ENCODE peak calls at places on chromosome 17, in seven cellular contexts. One of them, this sample, is unnamed.

GRCh38 chr17:47095268-47095667 is 93.8 kb downstream of the CDC27 start:
- DNase-seq in tibial nerve: no peak
- DNase-seq in A549: no peak
- DNase-seq in esophagus muscularis mucosa: no peak
- DNase-seq in H1: no peak
- DNase-seq in ovary: no peak
- DNase-seq in stomach: no peak
- DNase-seq in this sample: no peak

GRCh38 chr17:51119415-51120356 is 982 bp downstream of the SPAG9 start:
- DNase-seq in tibial nerve: peak
- DNase-seq in A549: peak
- DNase-seq in esophagus muscularis mucosa: peak
- DNase-seq in H1: peak
- DNase-seq in ovary: peak
- DNase-seq in stomach: peak
- DNase-seq in this sample: peak

GRCh38 chr17:9020096-9020823 is 1.1 kb upstream of the NTN1 start:
- DNase-seq in tibial nerve: no peak
- DNase-seq in A549: no peak
- DNase-seq in esophagus muscularis mucosa: no peak
- DNase-seq in H1: no peak
- DNase-seq in ovary: no peak
- DNase-seq in stomach: no peak
- DNase-seq in this sample: no peak

GRCh38 chr17:36859003-36859300 is 78.3 kb upstream of the LHX1 start:
- DNase-seq in tibial nerve: no peak
- DNase-seq in A549: no peak
- DNase-seq in esophagus muscularis mucosa: no peak
- DNase-seq in H1: no peak
- DNase-seq in ovary: no peak
- DNase-seq in stomach: no peak
- DNase-seq in this sample: no peak

GRCh38 chr17:70099884-70100283 is 24.9 kb downstream of the KCNJ16 start:
- DNase-seq in tibial nerve: no peak
- DNase-seq in A549: no peak
- DNase-seq in esophagus muscularis mucosa: no peak
- DNase-seq in H1: no peak
- DNase-seq in ovary: no peak
- DNase-seq in stomach: no peak
- DNase-seq in this sample: no peak

GRCh38 chr17:27241346-27241946 is 52.5 kb upstream of the WSB1 start:
- DNase-seq in tibial nerve: no peak
- DNase-seq in A549: peak
- DNase-seq in esophagus muscularis mucosa: peak
- DNase-seq in H1: no peak
- DNase-seq in ovary: no peak
- DNase-seq in stomach: no peak
- DNase-seq in this sample: no peak

GRCh38 chr17:79534111-79534510 is 76.7 kb downstream of the RBFOX3 start:
- DNase-seq in tibial nerve: no peak
- DNase-seq in A549: no peak
- DNase-seq in esophagus muscularis mucosa: no peak
- DNase-seq in H1: no peak
- DNase-seq in ovary: no peak
- DNase-seq in stomach: no peak
- DNase-seq in this sample: no peak

GRCh38 chr17:65742433-65743312 is 181.2 kb upstream of the AXIN2 start:
- DNase-seq in tibial nerve: no peak
- DNase-seq in A549: peak
- DNase-seq in esophagus muscularis mucosa: no peak
- DNase-seq in H1: no peak
- DNase-seq in ovary: no peak
- DNase-seq in stomach: no peak
- DNase-seq in this sample: no peak

GRCh38 chr17:4833941-4834501 is 881 bp downstream of the MINK1 start:
- DNase-seq in tibial nerve: peak
- DNase-seq in A549: peak
- DNase-seq in esophagus muscularis mucosa: no peak
- DNase-seq in H1: no peak
- DNase-seq in ovary: peak
- DNase-seq in stomach: no peak
- DNase-seq in this sample: no peak

GRCh38 chr17:62626719-62627218 is 701 bp upstream of the MRC2 start:
- DNase-seq in tibial nerve: peak
- DNase-seq in A549: peak
- DNase-seq in esophagus muscularis mucosa: no peak
- DNase-seq in H1: no peak
- DNase-seq in ovary: peak
- DNase-seq in stomach: no peak
- DNase-seq in this sample: no peak

GRCh38 chr17:83053779-83054451 is 25.5 kb upstream of the METRNL start:
- DNase-seq in tibial nerve: peak
- DNase-seq in A549: no peak
- DNase-seq in esophagus muscularis mucosa: no peak
- DNase-seq in H1: peak
- DNase-seq in ovary: no peak
- DNase-seq in stomach: peak
- DNase-seq in this sample: no peak

GRCh38 chr17:51764387-51764971 is 394.0 kb downstream of the CA10 start:
- DNase-seq in tibial nerve: peak
- DNase-seq in A549: peak
- DNase-seq in esophagus muscularis mucosa: no peak
- DNase-seq in H1: peak
- DNase-seq in ovary: peak
- DNase-seq in stomach: peak
- DNase-seq in this sample: no peak

GRCh38 chr17:64403881-64404460 is 13.3 kb upstream of the PECAM1 start:
- DNase-seq in tibial nerve: no peak
- DNase-seq in A549: no peak
- DNase-seq in esophagus muscularis mucosa: no peak
- DNase-seq in H1: no peak
- DNase-seq in ovary: no peak
- DNase-seq in stomach: no peak
- DNase-seq in this sample: no peak

GRCh38 chr17:76528528-76529223 is 8.8 kb downstream of the CYGB start:
- DNase-seq in tibial nerve: no peak
- DNase-seq in A549: no peak
- DNase-seq in esophagus muscularis mucosa: no peak
- DNase-seq in H1: no peak
- DNase-seq in ovary: peak
- DNase-seq in stomach: no peak
- DNase-seq in this sample: no peak

GRCh38 chr17:72299092-72299491 is 178.3 kb downstream of the SOX9 start:
- DNase-seq in tibial nerve: no peak
- DNase-seq in A549: no peak
- DNase-seq in esophagus muscularis mucosa: no peak
- DNase-seq in H1: no peak
- DNase-seq in ovary: no peak
- DNase-seq in stomach: no peak
- DNase-seq in this sample: no peak

GRCh38 chr17:36921131-36921851 is 16.0 kb upstream of the LHX1 start:
- DNase-seq in tibial nerve: no peak
- DNase-seq in A549: peak
- DNase-seq in esophagus muscularis mucosa: no peak
- DNase-seq in H1: peak
- DNase-seq in ovary: no peak
- DNase-seq in stomach: peak
- DNase-seq in this sample: no peak

GRCh38 chr17:43319293-43320124 is 79.3 kb upstream of the ARL4D start:
- DNase-seq in tibial nerve: no peak
- DNase-seq in A549: no peak
- DNase-seq in esophagus muscularis mucosa: no peak
- DNase-seq in H1: no peak
- DNase-seq in ovary: no peak
- DNase-seq in stomach: no peak
- DNase-seq in this sample: no peak

GRCh38 chr17:20291853-20292252 is 175.5 kb downstream of the LGALS9B start:
- DNase-seq in tibial nerve: no peak
- DNase-seq in A549: no peak
- DNase-seq in esophagus muscularis mucosa: no peak
- DNase-seq in H1: no peak
- DNase-seq in ovary: no peak
- DNase-seq in stomach: no peak
- DNase-seq in this sample: no peak

GRCh38 chr17:46935658-46936266 is 12.8 kb downstream of the GOSR2 start:
- DNase-seq in tibial nerve: no peak
- DNase-seq in A549: no peak
- DNase-seq in esophagus muscularis mucosa: no peak
- DNase-seq in H1: no peak
- DNase-seq in ovary: no peak
- DNase-seq in stomach: peak
- DNase-seq in this sample: no peak

GRCh38 chr17:80263253-80264047 is 2.8 kb downstream of the RNF213 start:
- DNase-seq in tibial nerve: peak
- DNase-seq in A549: peak
- DNase-seq in esophagus muscularis mucosa: peak
- DNase-seq in H1: peak
- DNase-seq in ovary: peak
- DNase-seq in stomach: peak
- DNase-seq in this sample: peak

GRCh38 chr17:57406131-57406980 is 150.0 kb downstream of the MSI2 start:
- DNase-seq in tibial nerve: no peak
- DNase-seq in A549: no peak
- DNase-seq in esophagus muscularis mucosa: no peak
- DNase-seq in H1: no peak
- DNase-seq in ovary: peak
- DNase-seq in stomach: no peak
- DNase-seq in this sample: no peak

GRCh38 chr17:8109669-8110455 is 8.5 kb downstream of the ALOXE3 start:
- DNase-seq in tibial nerve: peak
- DNase-seq in A549: peak
- DNase-seq in esophagus muscularis mucosa: no peak
- DNase-seq in H1: peak
- DNase-seq in ovary: peak
- DNase-seq in stomach: peak
- DNase-seq in this sample: no peak

GRCh38 chr17:19368119-19368660 is 5.7 kb upstream of the B9D1 start:
- DNase-seq in tibial nerve: no peak
- DNase-seq in A549: no peak
- DNase-seq in esophagus muscularis mucosa: no peak
- DNase-seq in H1: no peak
- DNase-seq in ovary: no peak
- DNase-seq in stomach: no peak
- DNase-seq in this sample: no peak

GRCh38 chr17:2366747-2367494 is 29.6 kb downstream of the SGSM2 start:
- DNase-seq in tibial nerve: no peak
- DNase-seq in A549: peak
- DNase-seq in esophagus muscularis mucosa: no peak
- DNase-seq in H1: peak
- DNase-seq in ovary: no peak
- DNase-seq in stomach: no peak
- DNase-seq in this sample: no peak

GRCh38 chr17:47945529-47946508 is 4.4 kb downstream of the PNPO start:
- DNase-seq in tibial nerve: no peak
- DNase-seq in A549: no peak
- DNase-seq in esophagus muscularis mucosa: no peak
- DNase-seq in H1: no peak
- DNase-seq in ovary: no peak
- DNase-seq in stomach: peak
- DNase-seq in this sample: no peak

GRCh38 chr17:72494576-72494975 is 373.8 kb downstream of the SOX9 start:
- DNase-seq in tibial nerve: no peak
- DNase-seq in A549: no peak
- DNase-seq in esophagus muscularis mucosa: no peak
- DNase-seq in H1: no peak
- DNase-seq in ovary: no peak
- DNase-seq in stomach: no peak
- DNase-seq in this sample: no peak

GRCh38 chr17:42311240-42312034 is 23.1 kb downstream of the STAT5A start:
- DNase-seq in tibial nerve: peak
- DNase-seq in A549: no peak
- DNase-seq in esophagus muscularis mucosa: no peak
- DNase-seq in H1: no peak
- DNase-seq in ovary: peak
- DNase-seq in stomach: peak
- DNase-seq in this sample: peak

GRCh38 chr17:48649741-48650140 is 23.6 kb upstream of the HOXB9 start:
- DNase-seq in tibial nerve: no peak
- DNase-seq in A549: no peak
- DNase-seq in esophagus muscularis mucosa: no peak
- DNase-seq in H1: no peak
- DNase-seq in ovary: no peak
- DNase-seq in stomach: no peak
- DNase-seq in this sample: no peak

GRCh38 chr17:47996201-47996600 is 25.3 kb downstream of the CDK5RAP3 start:
- DNase-seq in tibial nerve: no peak
- DNase-seq in A549: no peak
- DNase-seq in esophagus muscularis mucosa: no peak
- DNase-seq in H1: no peak
- DNase-seq in ovary: no peak
- DNase-seq in stomach: no peak
- DNase-seq in this sample: no peak

GRCh38 chr17:41013606-41014005 is 4.7 kb upstream of the KRTAP3-1 start:
- DNase-seq in tibial nerve: no peak
- DNase-seq in A549: no peak
- DNase-seq in esophagus muscularis mucosa: no peak
- DNase-seq in H1: no peak
- DNase-seq in ovary: no peak
- DNase-seq in stomach: no peak
- DNase-seq in this sample: no peak

GRCh38 chr17:75511270-75511609 is 4.1 kb downstream of the CASKIN2 start:
- DNase-seq in tibial nerve: no peak
- DNase-seq in A549: no peak
- DNase-seq in esophagus muscularis mucosa: no peak
- DNase-seq in H1: no peak
- DNase-seq in ovary: no peak
- DNase-seq in stomach: no peak
- DNase-seq in this sample: no peak
- H3K27ac ChIP-seq in tibial nerve: peak
- H3K27ac ChIP-seq in A549: no peak
- H3K27ac ChIP-seq in esophagus muscularis mucosa: peak
- H3K27ac ChIP-seq in H1: no peak
- H3K27ac ChIP-seq in ovary: no peak
- H3K27ac ChIP-seq in stomach: peak
- H3K27ac ChIP-seq in this sample: no peak

GRCh38 chr17:58703137-58703846 is 10.9 kb downstream of the RAD51C start:
- DNase-seq in tibial nerve: no peak
- DNase-seq in A549: no peak
- DNase-seq in esophagus muscularis mucosa: no peak
- DNase-seq in H1: no peak
- DNase-seq in ovary: no peak
- DNase-seq in stomach: no peak
- DNase-seq in this sample: no peak
- TF ChIP-seq POLR2A in tibial nerve: no peak
- TF ChIP-seq POLR2A in A549: no peak
- TF ChIP-seq POLR2A in esophagus muscularis mucosa: no peak
- TF ChIP-seq POLR2A in H1: no peak
- TF ChIP-seq POLR2A in ovary: no peak
- TF ChIP-seq POLR2A in stomach: no peak
- TF ChIP-seq POLR2A in this sample: no peak

GRCh38 chr17:81926451-81927144 is 937 bp downstream of the MAFG start:
- DNase-seq in tibial nerve: peak
- DNase-seq in A549: peak
- DNase-seq in esophagus muscularis mucosa: peak
- DNase-seq in H1: no peak
- DNase-seq in ovary: peak
- DNase-seq in stomach: peak
- DNase-seq in this sample: peak
- TF ChIP-seq EP300 in tibial nerve: no peak
- TF ChIP-seq EP300 in A549: no peak
- TF ChIP-seq EP300 in esophagus muscularis mucosa: no peak
- TF ChIP-seq EP300 in H1: no peak
- TF ChIP-seq EP300 in ovary: no peak
- TF ChIP-seq EP300 in stomach: no peak
- TF ChIP-seq EP300 in this sample: no peak

GRCh38 chr17:28910534-28910933 is 7.7 kb upstream of the DHRS13 start:
- DNase-seq in tibial nerve: no peak
- DNase-seq in A549: no peak
- DNase-seq in esophagus muscularis mucosa: no peak
- DNase-seq in H1: no peak
- DNase-seq in ovary: no peak
- DNase-seq in stomach: no peak
- DNase-seq in this sample: no peak
- H3K27ac ChIP-seq in tibial nerve: no peak
- H3K27ac ChIP-seq in A549: no peak
- H3K27ac ChIP-seq in esophagus muscularis mucosa: no peak
- H3K27ac ChIP-seq in H1: no peak
- H3K27ac ChIP-seq in ovary: no peak
- H3K27ac ChIP-seq in stomach: no peak
- H3K27ac ChIP-seq in this sample: no peak

This sample was measured in suprapubic skin.